ENCODE peak calls at places on chromosomes 2 and 18, in four cellular contexts. F is GM13977; Z is stimulated activated naive CD4-positive, alpha-beta T cell; N is HFF-Myc. R is an unnamed sample.
A peak's percentile ranks its signal among the peaks of the same experiment; 100 is the strongest.

GRCh38 chr2:65917990-65918389 is 485.6 kb upstream of the SPRED2 start:
- DNase-seq in Z (no peak), N (no peak), F (no peak), R (no peak)

GRCh38 chr18:12041561-12041960 is 52.1 kb upstream of the ANKRD62 start:
- DNase-seq in Z (no peak), F (no peak), N (peak; percentile 51), R (no peak)

GRCh38 chr18:57621252-57621607 is 406 bp downstream of the NARS1 start:
- DNase-seq in Z (no peak), F (peak; percentile 47), N (no peak), R (no peak)

GRCh38 chr2:175930504-175930903 is 71.6 kb downstream of the LNPK start:
- DNase-seq in F (no peak), N (no peak), Z (no peak), R (no peak)

GRCh38 chr2:179096090-179096489 is 46.2 kb upstream of the CCDC141 start:
- DNase-seq in N (no peak), Z (no peak), F (peak; percentile 5), R (no peak)

GRCh38 chr2:112096098-112096497 is 41.0 kb downstream of the TMEM87B start:
- DNase-seq in Z (no peak), F (no peak), N (no peak), R (no peak)

GRCh38 chr2:241898681-241899270 is 29.2 kb downstream of the RTP5 start:
- DNase-seq in N (no peak), Z (no peak), F (no peak), R (no peak)

GRCh38 chr2:29920631-29921559 is 491 bp downstream of the ALK start:
- DNase-seq in Z (no peak), F (peak; percentile 43), N (no peak), R (no peak)

GRCh38 chr2:45379399-45380087 is 231.5 kb downstream of the SRBD1 start:
- DNase-seq in F (no peak), N (no peak), Z (no peak), R (no peak)

GRCh38 chr2:199660167-199660566 is 190.8 kb downstream of the FTCDNL1 start:
- DNase-seq in N (no peak), F (no peak), Z (no peak), R (no peak)

GRCh38 chr2:72140621-72140960 is 7.1 kb downstream of the CYP26B1 start:
- DNase-seq in F (no peak), Z (no peak), N (no peak), R (no peak)